ENCODE peak calls at places on chromosomes 5 and 9, in five cellular contexts. One of them, this sample, is unnamed.

GRCh38 chr5:35136386-35136785 is 88.6 kb upstream of the AGXT2 start:
- DNase-seq in heart left ventricle: no peak
- DNase-seq in foreskin keratinocyte: peak
- DNase-seq in tibial nerve: no peak
- DNase-seq in GM12865: peak
- DNase-seq in this sample: peak

GRCh38 chr5:169116961-169117461 is 183.9 kb downstream of the SLIT3 start:
- DNase-seq in heart left ventricle: no peak
- DNase-seq in foreskin keratinocyte: no peak
- DNase-seq in tibial nerve: no peak
- DNase-seq in GM12865: no peak
- DNase-seq in this sample: no peak

GRCh38 chr9:89821081-89821480 is 216.3 kb downstream of the GADD45G start:
- DNase-seq in heart left ventricle: no peak
- DNase-seq in foreskin keratinocyte: no peak
- DNase-seq in tibial nerve: no peak
- DNase-seq in GM12865: no peak
- DNase-seq in this sample: peak

GRCh38 chr5:90640484-90641059 is 82.0 kb downstream of the ADGRV1 start:
- DNase-seq in heart left ventricle: no peak
- DNase-seq in foreskin keratinocyte: peak
- DNase-seq in tibial nerve: no peak
- DNase-seq in GM12865: peak
- DNase-seq in this sample: peak

GRCh38 chr5:10145922-10146321 is 103.8 kb downstream of the ATPSCKMT start:
- DNase-seq in heart left ventricle: no peak
- DNase-seq in foreskin keratinocyte: peak
- DNase-seq in tibial nerve: no peak
- DNase-seq in GM12865: peak
- DNase-seq in this sample: peak

GRCh38 chr9:129669141-129669718 is 3.8 kb downstream of the PRRX2 start:
- DNase-seq in heart left ventricle: no peak
- DNase-seq in foreskin keratinocyte: no peak
- DNase-seq in tibial nerve: no peak
- DNase-seq in GM12865: no peak
- DNase-seq in this sample: no peak

GRCh38 chr5:106392766-106393165 is 1278.0 kb downstream of the EFNA5 start:
- DNase-seq in heart left ventricle: no peak
- DNase-seq in foreskin keratinocyte: peak
- DNase-seq in tibial nerve: no peak
- DNase-seq in GM12865: no peak
- DNase-seq in this sample: peak

GRCh38 chr5:174571662-174572397 is 152.6 kb upstream of the MSX2 start:
- DNase-seq in heart left ventricle: peak
- DNase-seq in foreskin keratinocyte: peak
- DNase-seq in tibial nerve: peak
- DNase-seq in GM12865: no peak
- DNase-seq in this sample: peak

GRCh38 chr5:32419791-32420190 is 24.7 kb downstream of the ZFR start:
- DNase-seq in heart left ventricle: peak
- DNase-seq in foreskin keratinocyte: no peak
- DNase-seq in tibial nerve: no peak
- DNase-seq in GM12865: no peak
- DNase-seq in this sample: no peak

GRCh38 chr5:2013301-2014057 is 130.8 kb upstream of the IRX4 start:
- DNase-seq in heart left ventricle: no peak
- DNase-seq in foreskin keratinocyte: no peak
- DNase-seq in tibial nerve: no peak
- DNase-seq in GM12865: no peak
- DNase-seq in this sample: no peak

GRCh38 chr5:2014058-2014610 is 131.4 kb upstream of the IRX4 start:
- DNase-seq in heart left ventricle: no peak
- DNase-seq in foreskin keratinocyte: no peak
- DNase-seq in tibial nerve: no peak
- DNase-seq in GM12865: no peak
- DNase-seq in this sample: no peak

GRCh38 chr5:2015961-2016360 is 133.2 kb upstream of the IRX4 start:
- DNase-seq in heart left ventricle: no peak
- DNase-seq in foreskin keratinocyte: no peak
- DNase-seq in tibial nerve: no peak
- DNase-seq in GM12865: no peak
- DNase-seq in this sample: no peak

GRCh38 chr5:2012885-2013284 is 130.2 kb upstream of the IRX4 start:
- DNase-seq in heart left ventricle: no peak
- DNase-seq in foreskin keratinocyte: no peak
- DNase-seq in tibial nerve: no peak
- DNase-seq in GM12865: no peak
- DNase-seq in this sample: no peak

GRCh38 chr5:2015116-2015848 is 132.6 kb upstream of the IRX4 start:
- DNase-seq in heart left ventricle: no peak
- DNase-seq in foreskin keratinocyte: no peak
- DNase-seq in tibial nerve: no peak
- DNase-seq in GM12865: no peak
- DNase-seq in this sample: no peak
- TF ChIP-seq CTCF in heart left ventricle: no peak
- TF ChIP-seq CTCF in foreskin keratinocyte: no peak
- TF ChIP-seq CTCF in tibial nerve: no peak
- TF ChIP-seq CTCF in GM12865: no peak
- TF ChIP-seq CTCF in this sample: no peak

DNA sequence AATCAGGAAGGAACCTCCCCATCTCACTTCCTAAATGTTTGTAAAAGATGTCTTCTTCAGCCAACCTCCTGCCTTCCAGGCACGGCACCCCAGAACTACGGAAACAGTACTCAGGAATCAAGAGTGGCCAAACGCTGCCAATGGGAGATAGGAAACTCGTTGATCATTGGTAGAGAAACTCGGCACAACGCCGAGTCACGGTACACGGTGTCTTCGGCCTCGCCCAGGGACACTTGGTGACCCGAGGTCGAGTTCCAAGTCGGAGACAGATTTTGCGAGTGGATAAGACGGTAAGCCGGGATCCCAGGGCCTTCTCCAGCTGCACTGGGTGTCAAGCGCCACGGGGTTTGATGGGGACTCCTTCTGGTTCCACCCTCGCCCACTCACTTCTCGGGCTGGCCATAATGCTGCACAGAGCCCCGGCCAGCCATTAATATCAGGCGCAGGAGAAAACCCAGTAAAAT is 343 bp downstream of the KIAA0825 start:
- DNase-seq in heart left ventricle: peak
- DNase-seq in foreskin keratinocyte: peak
- DNase-seq in tibial nerve: no peak
- DNase-seq in GM12865: peak
- DNase-seq in this sample: peak
- TF ChIP-seq CTCF in heart left ventricle: peak
- TF ChIP-seq CTCF in foreskin keratinocyte: no peak
- TF ChIP-seq CTCF in tibial nerve: no peak
- TF ChIP-seq CTCF in GM12865: no peak
- TF ChIP-seq CTCF in this sample: no peak

DNA sequence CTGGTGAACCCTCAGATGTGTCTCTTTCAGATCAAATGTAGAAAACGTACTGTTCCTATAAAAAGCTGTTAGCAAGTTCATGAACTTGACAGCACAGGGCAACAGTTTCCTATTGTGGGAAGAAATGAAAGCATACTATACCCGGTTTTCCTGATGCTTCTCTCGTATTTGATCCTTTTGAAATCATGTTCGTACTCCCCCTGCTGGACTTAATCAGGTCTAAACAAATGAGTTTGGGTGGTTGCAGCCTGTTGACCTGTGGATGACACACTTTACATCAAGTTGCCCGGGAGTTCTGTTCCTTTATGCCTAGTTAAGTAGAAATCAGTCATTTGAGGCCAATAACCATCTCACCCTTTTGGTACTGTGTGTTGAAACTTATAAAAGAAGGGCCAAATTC is 1992.3 kb downstream of the MAT2B start:
- DNase-seq in heart left ventricle: no peak
- DNase-seq in foreskin keratinocyte: no peak
- DNase-seq in tibial nerve: peak
- DNase-seq in GM12865: peak
- DNase-seq in this sample: no peak
- TF ChIP-seq CTCF in heart left ventricle: no peak
- TF ChIP-seq CTCF in foreskin keratinocyte: no peak
- TF ChIP-seq CTCF in tibial nerve: no peak
- TF ChIP-seq CTCF in GM12865: peak
- TF ChIP-seq CTCF in this sample: no peak

GRCh38 chr9:92276223-92277007 is 17.1 kb downstream of the IARS1 start:
- DNase-seq in heart left ventricle: no peak
- DNase-seq in foreskin keratinocyte: no peak
- DNase-seq in tibial nerve: no peak
- DNase-seq in GM12865: no peak
- DNase-seq in this sample: no peak
- TF ChIP-seq CTCF in heart left ventricle: no peak
- TF ChIP-seq CTCF in foreskin keratinocyte: no peak
- TF ChIP-seq CTCF in tibial nerve: no peak
- TF ChIP-seq CTCF in GM12865: no peak
- TF ChIP-seq CTCF in this sample: no peak

GRCh38 chr5:104800440-104801048 is 1238.0 kb upstream of the NUDT12 start:
- DNase-seq in heart left ventricle: no peak
- DNase-seq in foreskin keratinocyte: no peak
- DNase-seq in tibial nerve: no peak
- DNase-seq in GM12865: peak
- DNase-seq in this sample: peak
- TF ChIP-seq CTCF in heart left ventricle: no peak
- TF ChIP-seq CTCF in foreskin keratinocyte: peak
- TF ChIP-seq CTCF in tibial nerve: no peak
- TF ChIP-seq CTCF in GM12865: peak
- TF ChIP-seq CTCF in this sample: no peak

This sample was measured in bronchial epithelial cell.